ENCODE peak calls at places on chromosomes 1 and 21, in five cellular contexts. N, Y, F, A and S are unnamed samples.

GRCh38 chr1:238653693-238654321 is 732.6 kb upstream of the CHRM3 start:
- DNase-seq in F (peak), N (peak), A (no peak), Y (no peak), S (no peak)

GRCh38 chr21:40043866-40044265 is 176.6 kb downstream of the PCP4 start:
- DNase-seq in Y (no peak), N (no peak), A (no peak), F (no peak), S (no peak)

GRCh38 chr1:182955596-182956588 is 2.9 kb upstream of the SHCBP1L start:
- DNase-seq in N (peak), A (no peak), Y (no peak), F (peak), S (no peak)

GRCh38 chr1:218164930-218165686 is 120.0 kb upstream of the RRP15 start:
- DNase-seq in F (peak), Y (peak), A (peak), N (no peak), S (peak)

GRCh38 chr1:38014171-38014570 is 1.6 kb downstream of the UTP11 start:
- DNase-seq in Y (no peak), A (no peak), F (peak), N (no peak), S (no peak)

GRCh38 chr21:31136891-31137290 is 98.6 kb upstream of the KRTAP19-8 start:
- DNase-seq in A (no peak), F (peak), Y (no peak), N (peak), S (no peak)

GRCh38 chr1:184386271-184387068 is at the start of gene C1orf21:
- DNase-seq in Y (peak), F (peak), N (peak), A (peak), S (peak)

GRCh38 chr1:25866288-25866687 is 7.0 kb upstream of the AUNIP start:
- DNase-seq in N (no peak), F (no peak), Y (no peak), A (no peak), S (no peak)

GRCh38 chr1:30847358-30847972 is 61.1 kb downstream of the SDC3 start:
- DNase-seq in F (peak), A (no peak), N (peak), Y (peak), S (peak)

GRCh38 chr1:93701619-93702018 is 20.0 kb upstream of the BCAR3 start:
- DNase-seq in F (peak), Y (peak), A (peak), N (peak), S (no peak)

GRCh38 chr1:197467881-197468280 is 199.8 kb downstream of the CRB1 start:
- DNase-seq in Y (no peak), F (peak), A (no peak), N (peak), S (no peak)

GRCh38 chr1:77037038-77037437 is 169.8 kb downstream of the ST6GALNAC5 start:
- DNase-seq in N (no peak), A (no peak), Y (no peak), F (no peak), S (no peak)

GRCh38 chr1:77036560-77036959 is 169.3 kb downstream of the ST6GALNAC5 start:
- DNase-seq in A (no peak), N (peak), F (peak), Y (no peak), S (no peak)

GRCh38 chr1:77037990-77038389 is 170.7 kb downstream of the ST6GALNAC5 start:
- DNase-seq in N (no peak), F (no peak), A (no peak), Y (no peak), S (no peak)

GRCh38 chr1:77040817-77041216 is 173.5 kb downstream of the ST6GALNAC5 start:
- DNase-seq in F (no peak), N (no peak), Y (no peak), A (no peak), S (no peak)

DNA sequence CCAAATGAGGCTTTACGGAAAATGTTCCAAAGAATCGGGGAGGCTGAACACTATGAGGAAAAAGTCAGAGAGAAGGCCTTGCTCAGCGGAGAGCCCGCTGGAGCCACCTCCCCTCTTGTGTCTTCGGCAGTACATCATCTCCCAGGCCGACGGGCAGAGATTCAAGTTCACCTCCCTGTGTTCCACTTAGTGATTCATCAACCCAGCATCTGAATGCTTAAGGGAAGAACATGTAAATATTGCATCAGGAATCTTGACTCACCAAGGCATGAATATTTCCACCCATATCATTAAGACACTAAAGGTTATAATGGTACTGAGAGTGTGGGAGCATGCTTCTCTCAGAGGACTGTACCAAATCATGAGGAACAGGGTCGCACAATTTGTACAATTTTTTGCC is 172.5 kb downstream of the ST6GALNAC5 start:
- DNase-seq in A (no peak), N (peak), Y (no peak), F (peak), S (no peak)
- H3K4me2 ChIP-seq in A (no peak), N (no peak), Y (no peak), F (no peak), S (no peak)

GRCh38 chr1:95229706-95230105 is 4.3 kb upstream of the RWDD3 start:
- DNase-seq in F (no peak), A (no peak), Y (no peak), N (no peak), S (no peak)

GRCh38 chr1:95230768-95231191 is 3.2 kb upstream of the RWDD3 start:
- DNase-seq in Y (no peak), F (no peak), N (no peak), A (no peak), S (no peak)

GRCh38 chr1:95226781-95227660 is 7.0 kb upstream of the RWDD3 start:
- DNase-seq in Y (no peak), A (no peak), N (no peak), F (no peak), S (no peak)

GRCh38 chr1:95230256-95230655 is 3.8 kb upstream of the RWDD3 start:
- DNase-seq in F (no peak), N (no peak), A (no peak), Y (no peak), S (no peak)

DNA sequence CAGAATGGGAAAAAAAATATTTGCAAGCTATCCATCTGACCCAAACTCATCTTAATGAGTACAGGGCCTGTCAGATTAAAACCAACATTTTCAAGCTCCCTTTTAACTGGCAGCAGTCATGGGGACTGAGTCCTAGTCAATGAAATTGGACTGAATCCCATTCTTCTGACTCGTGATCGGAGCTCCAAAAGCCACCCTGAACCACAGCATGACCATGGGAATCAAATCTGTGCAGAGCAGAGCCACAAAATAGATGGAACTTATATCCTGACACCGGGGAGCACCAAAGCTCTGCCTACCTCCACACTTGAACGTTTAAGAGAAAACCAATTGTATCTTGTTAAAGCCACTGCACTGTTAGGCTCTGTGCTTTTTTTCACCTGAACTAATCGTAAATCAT is 5.0 kb upstream of the RWDD3 start:
- DNase-seq in A (no peak), F (no peak), N (no peak), Y (no peak), S (no peak)
- H3K14ac ChIP-seq in A (no peak), F (no peak), N (no peak), Y (no peak), S (no peak)

GRCh38 chr1:157403608-157404007 is 148.7 kb downstream of the FCRL5 start:
- DNase-seq in N (no peak), Y (no peak), A (no peak), F (no peak), S (no peak)

GRCh38 chr1:157399984-157400382 is 152.3 kb downstream of the FCRL5 start:
- DNase-seq in A (no peak), Y (no peak), F (no peak), N (no peak), S (no peak)

GRCh38 chr1:157403203-157403602 is 149.1 kb downstream of the FCRL5 start:
- DNase-seq in A (peak), F (peak), N (no peak), Y (peak), S (no peak)

GRCh38 chr1:157400766-157401165 is 151.5 kb downstream of the FCRL5 start:
- DNase-seq in A (no peak), N (no peak), Y (no peak), F (no peak), S (no peak)

DNA sequence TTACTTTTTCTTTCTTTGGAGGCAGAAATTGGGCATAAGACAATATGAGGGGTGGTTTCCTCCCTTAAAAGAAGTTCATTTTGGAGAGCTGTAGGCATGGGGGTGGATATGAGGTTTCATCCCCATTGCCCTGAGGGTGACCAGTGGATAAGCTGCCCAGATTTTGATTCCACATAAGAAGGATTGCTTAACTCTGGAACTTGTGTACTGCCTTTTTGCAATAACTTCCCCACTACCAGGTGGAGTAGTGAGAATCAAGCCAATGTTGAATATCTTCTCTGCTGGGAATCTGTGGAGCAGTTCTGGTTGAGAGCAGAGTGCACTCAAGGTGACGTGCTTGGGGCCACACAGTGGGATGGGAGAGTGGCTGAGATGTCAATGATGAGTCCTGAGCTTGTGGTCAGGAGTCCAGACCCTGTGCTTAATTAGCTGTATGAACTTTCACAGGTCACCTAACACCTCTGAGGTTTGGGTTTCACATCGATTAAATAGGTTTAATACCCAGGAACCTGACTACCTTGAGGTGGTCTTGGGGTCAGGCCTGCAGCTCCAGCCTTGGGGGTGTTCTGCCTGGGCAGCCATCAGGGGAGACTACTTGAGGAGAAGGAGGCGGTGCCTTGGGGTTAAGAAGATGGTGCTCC is 152.9 kb downstream of the FCRL5 start:
- DNase-seq in N (no peak), F (no peak), Y (no peak), A (no peak), S (no peak)
- H3K4ac ChIP-seq in N (no peak), F (no peak), Y (no peak), A (no peak), S (no peak)

DNA sequence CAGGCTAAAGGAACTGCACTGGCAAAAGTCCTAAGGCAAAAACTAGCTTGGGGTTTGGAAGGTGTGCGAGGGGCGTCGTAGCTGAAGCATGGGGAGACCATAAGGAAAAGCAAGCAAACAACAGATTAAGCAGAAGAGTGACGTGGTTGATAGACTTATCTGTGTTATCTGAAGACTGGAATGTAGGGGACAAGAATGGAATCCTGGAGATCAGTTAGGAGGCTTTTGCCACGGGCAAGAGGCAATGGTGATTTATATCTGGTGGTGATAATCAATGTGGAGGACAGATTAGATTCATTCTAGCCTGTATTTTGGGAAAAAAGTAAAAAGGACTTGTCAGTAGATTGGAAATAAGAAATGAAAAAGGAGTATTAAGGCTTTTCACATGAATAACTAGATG is 97.4 kb downstream of the ITSN1 start:
- DNase-seq in Y (no peak), A (no peak), F (no peak), N (no peak), S (no peak)
- H3K4me2 ChIP-seq in Y (no peak), A (no peak), F (no peak), N (no peak), S (no peak)

GRCh38 chr21:26845750-26846035 is 484 bp upstream of the ADAMTS1 start:
- DNase-seq in F (no peak), Y (no peak), N (no peak), A (no peak), S (no peak)
- H3K14ac ChIP-seq in F (peak), Y (peak), N (peak), A (no peak), S (no peak)

DNA sequence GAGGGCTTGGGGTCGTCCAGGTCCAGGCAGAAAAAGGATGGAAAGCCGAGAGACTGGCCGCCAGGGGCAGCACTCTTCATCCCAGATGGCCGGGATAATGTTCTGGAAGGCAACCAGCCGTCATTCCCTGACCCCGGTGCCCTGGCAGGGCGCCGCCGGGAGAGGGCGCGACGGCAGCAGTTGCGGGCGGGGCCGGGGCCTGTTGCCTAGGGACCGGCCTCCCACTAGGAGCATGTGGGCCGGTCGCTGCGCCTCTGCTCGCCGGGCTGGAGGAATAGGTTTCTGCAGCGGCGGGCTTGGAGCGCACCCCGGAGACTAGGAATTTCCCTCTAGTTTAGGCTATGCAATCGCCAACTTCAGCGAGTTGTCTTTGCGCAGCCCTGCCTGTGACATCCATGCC is 11.0 kb downstream of the DMRTB1 start:
- DNase-seq in N (peak), Y (peak), F (peak), A (peak), S (peak)
- H3K4ac ChIP-seq in N (no peak), Y (no peak), F (no peak), A (no peak), S (no peak)

GRCh38 chr1:58583496-58583895 is 6.4 kb upstream of the TACSTD2 start:
- DNase-seq in A (no peak), N (no peak), Y (no peak), F (no peak), S (no peak)
- H3K4me2 ChIP-seq in A (no peak), N (no peak), Y (no peak), F (no peak), S (no peak)

GRCh38 chr1:176864211-176864610 is 300.3 kb downstream of the ASTN1 start:
- DNase-seq in F (no peak), A (no peak), N (no peak), Y (no peak), S (no peak)

GRCh38 chr1:176863613-176864012 is 300.9 kb downstream of the ASTN1 start:
- DNase-seq in F (no peak), A (no peak), N (no peak), Y (no peak), S (no peak)

GRCh38 chr1:176866011-176866410 is 298.5 kb downstream of the ASTN1 start:
- DNase-seq in F (no peak), Y (no peak), A (no peak), N (no peak), S (no peak)

DNA sequence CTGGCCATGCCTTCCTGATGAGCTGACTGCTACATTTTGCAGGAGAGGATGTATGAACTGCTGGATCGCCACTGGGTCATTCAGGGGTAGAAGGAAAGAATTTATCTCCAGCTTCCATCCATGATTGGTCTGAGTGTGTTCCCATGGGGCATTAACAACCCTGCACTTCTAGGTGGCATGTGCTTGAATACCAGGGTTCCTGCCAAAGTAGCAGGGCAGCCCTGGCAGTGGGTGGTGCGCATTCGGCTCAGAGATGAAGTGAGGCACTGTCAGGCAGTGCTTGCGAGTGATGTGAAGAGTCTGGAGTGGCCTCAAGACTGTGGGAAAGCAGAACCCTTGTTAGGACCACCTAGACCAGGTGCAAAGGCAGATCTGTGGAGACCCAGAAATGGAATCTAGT is 294.9 kb downstream of the ASTN1 start:
- DNase-seq in N (no peak), F (no peak), A (no peak), Y (no peak), S (no peak)
- H3K14ac ChIP-seq in N (no peak), F (no peak), A (no peak), Y (no peak), S (no peak)

GRCh38 chr1:35572296-35572695 is 818 bp upstream of the TFAP2E start:
- DNase-seq in Y (no peak), F (no peak), A (no peak), N (no peak), S (no peak)

GRCh38 chr1:35573776-35574654 is 901 bp downstream of the TFAP2E start:
- DNase-seq in F (no peak), A (no peak), N (no peak), Y (no peak), S (no peak)

GRCh38 chr1:35571263-35571662 is 1.9 kb upstream of the TFAP2E start:
- DNase-seq in A (no peak), N (no peak), Y (no peak), F (no peak), S (no peak)

GRCh38 chr1:35574655-35575400 is 1.7 kb downstream of the TFAP2E start:
- DNase-seq in F (no peak), N (no peak), Y (no peak), A (no peak), S (no peak)

DNA sequence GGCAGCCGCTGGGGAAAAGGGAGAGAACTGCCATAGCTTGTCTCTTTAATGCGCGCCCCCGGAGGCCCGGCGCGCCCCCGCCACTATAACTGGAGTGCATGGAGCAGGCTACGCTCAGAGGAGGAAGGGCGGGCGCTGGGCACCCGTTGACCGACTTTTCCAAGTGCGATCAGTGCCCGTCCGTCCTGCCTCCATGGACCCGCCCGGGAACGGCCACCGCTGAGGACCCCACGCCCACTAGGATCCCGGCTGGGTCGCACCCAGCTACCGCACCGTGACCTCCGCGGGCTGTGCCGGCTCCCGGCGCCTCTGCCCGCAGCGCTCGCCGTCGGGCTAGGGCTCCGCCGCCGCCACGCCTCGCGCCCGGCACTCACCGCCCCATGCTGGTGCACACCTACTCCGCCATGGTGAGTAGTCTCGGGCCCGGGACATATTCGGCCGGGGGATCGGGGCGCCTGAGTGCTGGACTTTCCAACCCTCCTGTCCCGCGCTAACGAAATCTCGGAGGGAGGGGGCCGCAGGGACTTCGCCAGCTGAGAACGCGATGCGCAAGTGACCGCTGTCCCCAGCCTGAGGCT is at the start of gene TFAP2E:
- DNase-seq in A (no peak), F (peak), Y (peak), N (no peak), S (no peak)
- H3K4ac ChIP-seq in A (no peak), F (no peak), Y (no peak), N (no peak), S (no peak)